ENCODE peak calls at places on chromosome 6, in six cellular contexts. G is GM12891, Y is K562, Q is HepG2, S is H1, F is GM12878. W is an unnamed sample.

GRCh38 chr6:128368213-128369000 is 152.0 kb downstream of the PTPRK start:
- DNase-seq in F (no peak), G (no peak), S (no peak), Y (no peak), Q (no peak), W (no peak)

GRCh38 chr6:155498370-155498769 is 42.7 kb upstream of the NOX3 start:
- DNase-seq in G (no peak), Y (no peak), F (no peak), Q (peak), S (no peak), W (no peak)

GRCh38 chr6:125802943-125803377 is 12.2 kb downstream of the NCOA7 start:
- DNase-seq in S (no peak), Q (no peak), G (no peak), F (no peak), Y (no peak), W (no peak)

GRCh38 chr6:16781348-16782169 is 20.3 kb upstream of the ATXN1 start:
- DNase-seq in G (no peak), Y (no peak), S (no peak), Q (no peak), F (no peak), W (no peak)

GRCh38 chr6:50270427-50270826 is 220.7 kb upstream of the DEFB112 start:
- DNase-seq in S (no peak), Y (no peak), F (no peak), Q (no peak), G (no peak), W (no peak)

GRCh38 chr6:14758421-14759043 is 487.3 kb upstream of the JARID2 start:
- DNase-seq in S (no peak), F (no peak), G (no peak), Y (no peak), Q (no peak), W (no peak)

GRCh38 chr6:17086469-17086868 is 15.4 kb upstream of the STMND1 start:
- DNase-seq in Q (peak), S (no peak), Y (peak), G (no peak), F (no peak), W (no peak)

GRCh38 chr6:113855500-113856010 is 1.6 kb upstream of the MARCKS start:
- DNase-seq in Y (peak), Q (no peak), F (no peak), G (no peak), S (peak), W (no peak)

GRCh38 chr6:164010446-164011071 is 596.0 kb downstream of the QKI start:
- DNase-seq in Y (no peak), S (no peak), F (no peak), G (no peak), Q (no peak), W (no peak)
- TF ChIP-seq TAF1 in Y (no peak), S (no peak), F (no peak), G (no peak), Q (no peak), W (no peak)

GRCh38 chr6:30515967-30516753 is 26.9 kb downstream of the HLA-E start:
- DNase-seq in Q (peak), F (peak), Y (peak), G (peak), S (peak), W (no peak)
- TF ChIP-seq POLR2A in Q (peak), F (peak), Y (peak), G (no peak), S (no peak), W (no peak)

GRCh38 chr6:138593100-138593877 is 94.0 kb upstream of the NHSL1 start:
- DNase-seq in S (no peak), G (peak), Y (no peak), Q (peak), F (peak), W (no peak)

GRCh38 chr6:138592698-138593097 is 93.4 kb upstream of the NHSL1 start:
- DNase-seq in F (peak), Y (no peak), Q (no peak), S (no peak), G (no peak), W (no peak)

GRCh38 chr6:138590796-138591709 is 91.8 kb upstream of the NHSL1 start:
- DNase-seq in G (no peak), Y (peak), S (peak), F (peak), Q (peak), W (no peak)

GRCh38 chr6:138586638-138587037 is 87.3 kb upstream of the NHSL1 start:
- DNase-seq in Y (no peak), Q (no peak), F (no peak), S (no peak), G (no peak), W (no peak)

GRCh38 chr6:138588805-138589434 is 89.6 kb upstream of the NHSL1 start:
- DNase-seq in Q (peak), G (peak), S (peak), Y (peak), F (peak), W (peak)
- TF ChIP-seq TAF1 in Q (no peak), G (no peak), S (no peak), Y (no peak), F (no peak), W (no peak)

DNA sequence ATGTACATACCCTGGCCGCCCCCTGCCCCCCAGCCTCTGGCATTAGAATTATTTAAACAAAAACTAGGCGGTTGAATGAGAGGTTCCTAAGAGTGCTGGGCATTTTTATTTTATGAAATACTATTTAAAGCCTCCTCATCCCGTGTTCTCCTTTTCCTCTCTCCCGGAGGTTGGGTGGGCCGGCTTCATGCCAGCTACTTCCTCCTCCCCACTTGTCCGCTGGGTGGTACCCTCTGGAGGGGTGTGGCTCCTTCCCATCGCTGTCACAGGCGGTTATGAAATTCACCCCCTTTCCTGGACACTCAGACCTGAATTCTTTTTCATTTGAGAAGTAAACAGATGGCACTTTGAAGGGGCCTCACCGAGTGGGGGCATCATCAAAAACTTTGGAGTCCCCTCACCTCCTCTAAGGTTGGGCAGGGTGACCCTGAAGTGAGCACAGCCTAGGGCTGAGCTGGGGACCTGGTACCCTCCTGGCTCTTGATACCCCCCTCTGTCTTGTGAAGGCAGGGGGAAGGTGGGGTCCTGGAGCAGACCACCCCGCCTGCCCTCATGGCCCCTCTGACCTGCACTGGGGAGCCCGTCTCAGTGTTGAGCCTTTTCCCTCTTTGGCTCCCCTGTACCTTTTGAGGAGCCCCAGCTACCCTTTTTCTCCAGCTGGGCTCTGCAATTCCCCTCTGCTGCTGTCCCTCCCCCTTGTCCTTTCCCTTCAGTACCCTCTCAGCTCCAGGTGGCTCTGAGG is 7.6 kb downstream of the CDKN1A start:
- DNase-seq in S (no peak), Y (no peak), Q (no peak), F (no peak), G (no peak), W (no peak)
- TF ChIP-seq POLR2A in S (no peak), Y (no peak), Q (no peak), F (no peak), G (no peak), W (no peak)

GRCh38 chr6:149974825-149975224 is 11.1 kb downstream of the ULBP1 start:
- DNase-seq in S (peak), Y (peak), G (no peak), Q (no peak), F (no peak), W (no peak)
- TF ChIP-seq TAF1 in S (no peak), Y (no peak), G (no peak), Q (no peak), F (no peak), W (no peak)

DNA sequence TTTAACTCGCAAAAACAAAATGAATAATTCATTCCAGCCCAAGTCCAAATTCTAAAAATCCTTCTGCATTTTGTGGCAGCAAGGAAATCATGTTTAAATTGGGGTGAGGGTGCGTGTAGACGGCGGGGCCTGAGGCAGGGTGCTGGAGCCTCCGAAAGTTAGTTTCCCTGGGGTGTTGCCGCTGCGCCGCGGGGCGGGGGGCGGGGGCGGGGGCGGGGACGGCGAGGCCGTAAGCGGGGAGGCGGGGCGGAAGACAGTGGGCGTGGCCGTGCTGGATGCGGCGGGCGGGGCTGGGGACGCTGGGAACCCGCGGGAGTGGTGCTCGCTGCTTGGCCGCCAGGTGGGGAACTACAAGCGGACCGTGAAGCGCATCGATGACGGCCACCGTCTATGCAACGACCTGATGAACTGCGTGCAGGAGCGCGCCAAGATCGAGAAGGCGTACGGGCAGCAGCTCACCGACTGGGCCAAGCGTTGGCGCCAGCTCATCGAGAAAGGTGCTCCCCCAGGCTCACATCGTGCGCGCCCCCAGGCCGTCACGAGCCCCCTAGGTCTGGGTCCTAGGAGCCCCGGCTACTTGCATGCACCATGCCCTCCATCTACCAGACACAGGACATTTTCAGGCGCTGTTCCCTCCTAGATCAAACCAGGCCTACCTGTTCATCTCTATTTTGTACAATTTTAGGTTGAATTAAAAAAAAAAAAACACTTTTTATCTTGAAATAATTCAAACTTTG is 29.0 kb downstream of the SPDEF start:
- DNase-seq in G (peak), Q (peak), S (peak), F (peak), Y (peak), W (peak)
- TF ChIP-seq POLR2A in G (no peak), Q (no peak), S (no peak), F (peak), Y (peak), W (no peak)

DNA sequence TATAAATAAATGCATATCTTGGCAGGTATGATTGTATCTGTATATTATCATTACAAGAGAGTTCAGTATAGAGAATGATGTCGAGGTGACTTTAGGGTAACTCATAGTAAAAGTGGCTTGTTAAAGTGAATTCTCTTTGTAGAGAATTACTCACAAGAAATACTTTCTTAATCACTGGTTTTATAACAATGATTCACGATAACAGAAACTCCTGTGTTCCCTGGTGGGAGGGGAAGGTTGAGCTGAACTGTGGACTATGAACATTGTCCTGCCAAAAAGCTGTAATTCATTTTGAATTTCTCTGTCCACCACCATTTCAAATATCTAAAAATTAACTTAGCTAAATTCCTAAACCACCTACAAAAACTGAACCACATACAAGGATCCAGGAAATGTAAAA is 7.7 kb downstream of the TPMT start:
- DNase-seq in Y (no peak), S (no peak), G (no peak), F (no peak), Q (peak), W (no peak)
- TF ChIP-seq TAF1 in Y (no peak), S (no peak), G (no peak), F (no peak), Q (no peak), W (no peak)

DNA sequence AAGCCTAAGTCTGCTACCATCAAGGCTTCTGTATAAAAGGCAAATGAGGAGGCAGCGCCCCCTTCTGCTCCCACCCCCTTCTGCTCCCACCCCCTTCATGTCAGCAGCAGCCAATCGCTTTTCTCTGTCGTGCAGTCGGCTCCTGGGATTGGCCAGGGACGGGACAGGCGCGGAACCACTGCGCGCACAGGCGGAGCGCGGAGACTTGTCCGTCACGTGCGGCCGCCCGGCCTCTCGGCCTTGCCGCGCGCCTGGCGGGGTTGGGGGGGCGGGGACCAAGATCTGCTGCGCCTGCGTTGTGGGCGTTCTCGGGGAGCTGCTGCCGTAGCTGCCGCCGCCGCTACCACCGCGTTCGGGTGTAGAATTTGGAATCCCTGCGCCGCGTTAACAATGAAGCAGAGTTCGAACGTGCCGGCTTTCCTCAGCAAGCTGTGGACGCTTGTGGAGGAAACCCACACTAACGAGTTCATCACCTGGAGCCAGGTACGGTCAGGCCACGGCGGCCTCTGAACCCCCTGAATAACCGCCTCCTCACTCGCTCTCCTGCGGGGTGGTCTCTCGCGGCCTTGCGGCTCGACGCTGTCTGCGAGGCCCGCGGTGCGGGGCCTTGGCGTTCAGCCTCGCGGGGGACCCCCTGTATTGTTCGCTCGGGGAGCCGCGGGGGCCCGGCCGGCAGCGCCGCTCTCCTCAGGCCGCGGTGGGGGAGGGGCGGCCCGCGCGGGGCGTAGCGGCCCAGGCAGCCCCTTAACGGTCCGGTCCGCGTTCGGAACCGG is at the start of gene HSF2:
- DNase-seq in Q (peak), F (peak), G (peak), Y (peak), S (peak), W (peak)
- TF ChIP-seq POLR2A in Q (peak), F (peak), G (peak), Y (peak), S (peak), W (peak)

GRCh38 chr6:32622545-32623401 is 14.4 kb upstream of the HLA-DQA1 start:
- DNase-seq in F (peak), S (no peak), Y (peak), G (peak), Q (peak), W (peak)
- TF ChIP-seq TAF1 in F (peak), S (no peak), Y (no peak), G (peak), Q (no peak), W (peak)